ENCODE peak calls at places on chromosomes 2 and 18, in ten cellular contexts. V, B, D, E, H, P, X, J, C and G are unnamed samples.

GRCh38 chr2:70123051-70123828 is 36.0 kb downstream of the PCBP1 start:
- DNase-seq in V (no peak), B (peak), D (peak), E (no peak), H (peak), P (peak), X (peak), J (no peak), C (peak), G (peak)

GRCh38 chr2:70994055-70994444 is 623 bp downstream of the TEX261 start:
- DNase-seq in V (no peak), B (no peak), D (no peak), E (peak), H (no peak), P (no peak), X (peak), J (no peak), C (peak), G (peak)

GRCh38 chr2:3480352-3481010 is 38.9 kb downstream of the ADI1 start:
- DNase-seq in V (no peak), B (no peak), D (no peak), E (no peak), H (no peak), P (no peak), X (no peak), J (no peak), C (no peak), G (no peak)

GRCh38 chr2:43083710-43084698 is 142.4 kb downstream of the ZFP36L2 start:
- DNase-seq in V (no peak), B (peak), D (peak), E (no peak), H (no peak), P (peak), X (peak), J (peak), C (peak), G (peak)

GRCh38 chr18:11308499-11308898 is 159.1 kb upstream of the PIEZO2 start:
- DNase-seq in V (no peak), B (no peak), D (no peak), E (no peak), H (no peak), P (no peak), X (peak), J (no peak), C (peak), G (no peak)

GRCh38 chr18:8870528-8870927 is 165.2 kb downstream of the MTCL1 start:
- DNase-seq in V (no peak), B (no peak), D (no peak), E (no peak), H (no peak), P (no peak), X (no peak), J (no peak), C (no peak), G (no peak)

GRCh38 chr2:230664128-230664527 is 48.5 kb upstream of the CAB39 start:
- DNase-seq in V (no peak), B (no peak), D (no peak), E (peak), H (no peak), P (no peak), X (peak), J (no peak), C (peak), G (no peak)

GRCh38 chr2:120543899-120544298 is 191.8 kb upstream of the GLI2 start:
- DNase-seq in V (no peak), B (no peak), D (no peak), E (no peak), H (no peak), P (no peak), X (no peak), J (no peak), C (no peak), G (no peak)

GRCh38 chr2:152396051-152396511 is 61.1 kb downstream of the FMNL2 start:
- DNase-seq in V (no peak), B (no peak), D (no peak), E (no peak), H (no peak), P (no peak), X (peak), J (no peak), C (peak), G (no peak)

GRCh38 chr2:46922049-46922448 is 6.4 kb upstream of the MCFD2 start:
- DNase-seq in V (no peak), B (no peak), D (no peak), E (no peak), H (no peak), P (no peak), X (peak), J (no peak), C (peak), G (no peak)

GRCh38 chr18:49628993-49629795 is 67.3 kb downstream of the LIPG start:
- DNase-seq in V (no peak), B (peak), D (no peak), E (no peak), H (no peak), P (no peak), X (no peak), J (no peak), C (no peak), G (no peak)

GRCh38 chr2:106596844-106597243 is 109.7 kb downstream of the CD8B2 start:
- DNase-seq in V (no peak), B (no peak), D (no peak), E (peak), H (no peak), P (no peak), X (no peak), J (no peak), C (peak), G (no peak)

GRCh38 chr2:233185963-233186362 is 65.5 kb upstream of the ATG16L1 start:
- DNase-seq in V (no peak), B (no peak), D (no peak), E (peak), H (no peak), P (no peak), X (no peak), J (no peak), C (no peak), G (no peak)

GRCh38 chr2:83051538-83052192 is 1407.4 kb downstream of the SUCLG1 start:
- DNase-seq in V (no peak), B (no peak), D (no peak), E (no peak), H (no peak), P (no peak), X (no peak), J (no peak), C (no peak), G (peak)

DNA sequence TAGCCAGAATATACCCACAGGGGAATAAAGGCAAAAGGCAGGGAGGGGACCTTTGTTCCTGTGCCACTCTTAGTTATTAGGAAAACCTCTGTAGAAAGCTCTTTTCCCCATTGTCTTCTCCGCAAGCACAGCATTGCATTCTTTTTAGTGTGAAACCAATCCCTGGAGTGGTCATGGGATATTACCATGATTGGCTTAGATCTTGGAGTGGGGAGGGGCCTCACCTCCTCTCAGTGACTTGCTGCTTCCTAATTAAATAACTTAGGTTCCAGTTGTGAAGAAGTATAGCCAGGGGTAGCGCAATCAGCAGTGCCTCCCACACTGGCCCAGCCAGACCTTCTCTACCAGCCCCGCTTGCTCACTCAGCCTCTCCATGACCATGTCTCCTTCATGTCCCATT is 49.9 kb upstream of the AFF3 start:
- DNase-seq in V (no peak), B (no peak), D (no peak), E (no peak), H (no peak), P (no peak), X (no peak), J (no peak), C (no peak), G (no peak)
- H3K4me3 ChIP-seq in V (no peak), B (no peak), D (no peak), E (no peak), H (no peak), P (no peak), X (no peak), J (no peak), C (no peak), G (no peak)

GRCh38 chr18:75208836-75209128 is 157 bp downstream of the PTGR3 start:
- DNase-seq in V (no peak), B (no peak), D (no peak), E (no peak), H (no peak), P (no peak), X (no peak), J (no peak), C (no peak), G (no peak)

GRCh38 chr18:75209129-75209951 is at the start of gene PTGR3:
- DNase-seq in V (peak), B (peak), D (peak), E (peak), H (no peak), P (peak), X (peak), J (no peak), C (peak), G (peak)

GRCh38 chr18:75206637-75207297 is 2.2 kb downstream of the PTGR3 start:
- DNase-seq in V (no peak), B (no peak), D (no peak), E (no peak), H (no peak), P (no peak), X (no peak), J (no peak), C (no peak), G (no peak)

GRCh38 chr18:75207298-75208054 is 1.5 kb downstream of the PTGR3 start:
- DNase-seq in V (no peak), B (no peak), D (no peak), E (peak), H (no peak), P (peak), X (peak), J (no peak), C (peak), G (peak)

GRCh38 chr18:75208055-75208835 is 694 bp downstream of the PTGR3 start:
- DNase-seq in V (peak), B (peak), D (peak), E (peak), H (no peak), P (no peak), X (peak), J (no peak), C (peak), G (peak)
- TF ChIP-seq CTCF in V (peak), B (peak), D (no peak), E (no peak), H (no peak), P (no peak), X (peak), J (no peak), C (no peak), G (no peak)

GRCh38 chr18:63198098-63198760 is 121.3 kb downstream of the BCL2 start:
- DNase-seq in V (no peak), B (no peak), D (no peak), E (no peak), H (no peak), P (no peak), X (no peak), J (no peak), C (no peak), G (no peak)

GRCh38 chr18:63195410-63196159 is 124.0 kb downstream of the BCL2 start:
- DNase-seq in V (no peak), B (no peak), D (no peak), E (no peak), H (no peak), P (no peak), X (no peak), J (no peak), C (no peak), G (no peak)

GRCh38 chr18:63199743-63200241 is 119.8 kb downstream of the BCL2 start:
- DNase-seq in V (no peak), B (no peak), D (no peak), E (no peak), H (no peak), P (no peak), X (no peak), J (no peak), C (no peak), G (no peak)

GRCh38 chr18:63197246-63197791 is 122.2 kb downstream of the BCL2 start:
- DNase-seq in V (no peak), B (no peak), D (no peak), E (no peak), H (no peak), P (no peak), X (no peak), J (no peak), C (no peak), G (no peak)

DNA sequence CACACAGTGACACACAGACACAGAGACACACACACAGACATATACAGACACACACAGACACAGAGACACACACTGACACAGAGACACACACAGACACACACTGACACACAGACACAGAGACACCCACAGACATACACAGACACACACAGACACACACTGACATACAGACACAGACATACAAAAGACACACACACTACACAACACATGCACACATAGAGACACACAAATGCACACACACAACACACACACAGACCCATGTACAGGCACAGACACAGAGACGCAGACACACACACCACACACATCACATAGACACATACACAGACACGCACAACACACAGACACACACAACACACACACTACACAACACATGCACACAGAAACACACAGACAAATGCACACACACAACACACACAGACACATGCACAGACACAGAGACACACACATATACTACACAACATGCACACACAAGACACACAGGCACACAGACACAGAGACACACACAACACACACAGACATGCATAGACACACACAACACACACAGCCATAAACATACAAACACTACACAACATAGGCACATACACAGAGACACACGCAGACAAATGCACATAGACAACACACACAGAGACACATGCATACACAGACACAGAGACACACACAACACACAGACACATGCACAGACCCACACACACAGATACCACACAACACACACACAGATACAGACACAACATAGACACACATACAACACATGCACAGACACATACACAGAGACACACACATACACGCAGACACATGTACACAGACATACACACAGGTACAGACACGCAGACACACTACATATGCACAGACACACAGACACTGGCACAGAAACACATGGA is 120.5 kb downstream of the BCL2 start:
- DNase-seq in V (no peak), B (no peak), D (no peak), E (no peak), H (no peak), P (no peak), X (no peak), J (no peak), C (no peak), G (no peak)
- H3K4me3 ChIP-seq in V (no peak), B (no peak), D (no peak), E (no peak), H (no peak), P (no peak), X (no peak), J (no peak), C (no peak), G (no peak)

GRCh38 chr2:215933141-215933540 is 80.2 kb downstream of the MREG start:
- DNase-seq in V (no peak), B (no peak), D (no peak), E (no peak), H (no peak), P (no peak), X (no peak), J (no peak), C (no peak), G (no peak)

GRCh38 chr2:215937190-215937589 is 76.2 kb downstream of the MREG start:
- DNase-seq in V (no peak), B (no peak), D (no peak), E (no peak), H (no peak), P (no peak), X (no peak), J (no peak), C (no peak), G (no peak)

GRCh38 chr2:215930505-215931233 is 82.7 kb downstream of the MREG start:
- DNase-seq in V (no peak), B (no peak), D (no peak), E (no peak), H (no peak), P (no peak), X (peak), J (no peak), C (peak), G (peak)

GRCh38 chr2:215929602-215930335 is 83.6 kb downstream of the MREG start:
- DNase-seq in V (peak), B (no peak), D (no peak), E (no peak), H (no peak), P (no peak), X (peak), J (no peak), C (peak), G (no peak)

DNA sequence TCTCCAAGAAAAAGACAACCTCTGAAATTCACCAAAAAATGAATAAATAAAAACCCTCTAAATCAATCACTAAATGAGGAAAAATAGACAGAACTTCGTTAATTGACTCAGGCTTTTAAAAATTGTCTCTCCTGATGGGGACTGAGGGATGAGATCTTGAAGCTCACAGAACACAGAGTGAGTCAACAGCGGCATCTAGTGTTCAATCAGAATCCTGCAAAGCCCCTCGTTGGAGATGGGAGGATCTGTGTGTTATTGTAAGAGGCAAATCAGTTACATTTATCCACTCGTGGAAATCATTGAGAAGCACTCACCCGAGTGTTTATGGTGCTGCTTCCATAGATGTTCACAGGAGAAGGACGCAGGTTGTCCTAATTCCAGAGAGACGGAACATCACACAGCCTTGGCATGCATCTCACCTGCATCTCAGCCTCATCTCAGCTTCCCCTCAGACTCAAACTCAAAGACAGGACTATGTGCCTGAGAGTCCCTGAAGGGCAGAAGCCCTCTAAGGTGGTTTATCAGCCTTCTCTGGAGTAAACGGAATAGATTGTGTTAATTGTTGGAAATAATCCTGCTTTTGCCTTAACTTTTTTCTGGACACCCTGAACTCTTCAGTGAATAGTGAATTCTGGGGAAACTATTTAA is 82.0 kb downstream of the MREG start:
- DNase-seq in V (peak), B (peak), D (peak), E (peak), H (no peak), P (peak), X (peak), J (peak), C (peak), G (peak)
- TF ChIP-seq CTCF in V (peak), B (peak), D (peak), E (peak), H (peak), P (peak), X (peak), J (peak), C (peak), G (peak)

GRCh38 chr18:63588869-63589268 is 1.7 kb downstream of the SERPINB13 start:
- DNase-seq in V (no peak), B (no peak), D (no peak), E (no peak), H (no peak), P (no peak), X (no peak), J (no peak), C (no peak), G (no peak)
- H3K4me3 ChIP-seq in V (no peak), B (no peak), D (no peak), E (no peak), H (no peak), P (no peak), X (no peak), J (no peak), C (no peak), G (no peak)